ENCODE peak calls at places on chromosomes 13 and 19, in four cellular contexts. M is iPS-NIHi11, U is neural progenitor cell, O is NCI-H1694 treated with DMSO at 0.1 percent for 48 hours. F is an unnamed sample.

GRCh38 chr13:49740870-49741269 is 49.6 kb upstream of the EBPL start:
- DNase-seq in U (no peak), M (no peak), O (no peak), F (no peak)

GRCh38 chr19:42125536-42125935 is 6.7 kb downstream of the POU2F2 start:
- DNase-seq in M (peak; percentile 34), U (no peak), O (no peak), F (no peak)

GRCh38 chr19:7366701-7367420 is 18.1 kb downstream of the ARHGEF18 start:
- DNase-seq in M (peak; percentile 38), U (peak; percentile 23), O (peak; percentile 4), F (no peak)

GRCh38 chr13:89267734-89268133 is 1596.6 kb downstream of the SLITRK5 start:
- DNase-seq in O (no peak), M (no peak), U (no peak), F (no peak)

GRCh38 chr19:347946-348861 is 3.6 kb upstream of the MIER2 start:
- DNase-seq in U (peak; percentile 31), O (no peak), M (no peak), F (no peak)

GRCh38 chr13:78437781-78438180 is 165.6 kb downstream of the POU4F1 start:
- DNase-seq in O (no peak), M (no peak), U (no peak), F (no peak)

GRCh38 chr19:19458110-19458816 is 52.8 kb downstream of the GATAD2A start:
- DNase-seq in U (no peak), O (no peak), M (no peak), F (no peak)

GRCh38 chr13:72698164-72698563 is 29.3 kb downstream of the MZT1 start:
- DNase-seq in O (no peak), U (no peak), M (no peak), F (no peak)

F was measured in activated T-helper 9 cell treated with anti-CD3 and anti-CD28 coated beads, Interleukin-2, amount 50 U/mL, for 16 hours.